ENCODE peak calls at places on chromosomes 5 and 9, in six cellular contexts. One of them, this sample, is unnamed.

GRCh38 chr9:752201-752600 is 89.3 kb upstream of the DMRT1 start:
- DNase-seq in neuronal stem cell: no peak
- DNase-seq in psoas muscle: no peak
- DNase-seq in A673: peak
- DNase-seq in IMR-90: peak
- DNase-seq in mesenchymal stem cell: peak
- DNase-seq in this sample: peak

GRCh38 chr9:109797006-109797405 is 17.0 kb downstream of the PALM2AKAP2 start:
- DNase-seq in neuronal stem cell: no peak
- DNase-seq in psoas muscle: no peak
- DNase-seq in A673: no peak
- DNase-seq in IMR-90: no peak
- DNase-seq in mesenchymal stem cell: no peak
- DNase-seq in this sample: no peak

GRCh38 chr9:123225995-123226394 is 42.4 kb downstream of the STRBP start:
- DNase-seq in neuronal stem cell: no peak
- DNase-seq in psoas muscle: no peak
- DNase-seq in A673: no peak
- DNase-seq in IMR-90: peak
- DNase-seq in mesenchymal stem cell: no peak
- DNase-seq in this sample: no peak

GRCh38 chr9:107016383-107016782 is 153.4 kb downstream of the ZNF462 start:
- DNase-seq in neuronal stem cell: no peak
- DNase-seq in psoas muscle: no peak
- DNase-seq in A673: no peak
- DNase-seq in IMR-90: no peak
- DNase-seq in mesenchymal stem cell: no peak
- DNase-seq in this sample: no peak

GRCh38 chr5:164998590-164998989 is 1493.2 kb downstream of the MAT2B start:
- DNase-seq in neuronal stem cell: no peak
- DNase-seq in psoas muscle: no peak
- DNase-seq in A673: no peak
- DNase-seq in IMR-90: no peak
- DNase-seq in mesenchymal stem cell: no peak
- DNase-seq in this sample: no peak

GRCh38 chr5:103111458-103111857 is 8.5 kb downstream of the GIN1 start:
- DNase-seq in neuronal stem cell: no peak
- DNase-seq in psoas muscle: no peak
- DNase-seq in A673: no peak
- DNase-seq in IMR-90: no peak
- DNase-seq in mesenchymal stem cell: no peak
- DNase-seq in this sample: no peak

GRCh38 chr9:2085719-2086515 is 70.8 kb downstream of the SMARCA2 start:
- DNase-seq in neuronal stem cell: no peak
- DNase-seq in psoas muscle: no peak
- DNase-seq in A673: no peak
- DNase-seq in IMR-90: peak
- DNase-seq in mesenchymal stem cell: no peak
- DNase-seq in this sample: no peak

GRCh38 chr5:173530547-173530946 is 85.9 kb downstream of the BOD1 start:
- DNase-seq in neuronal stem cell: no peak
- DNase-seq in psoas muscle: no peak
- DNase-seq in A673: peak
- DNase-seq in IMR-90: no peak
- DNase-seq in mesenchymal stem cell: no peak
- DNase-seq in this sample: peak

GRCh38 chr9:87386490-87386889 is 111.2 kb upstream of the DAPK1 start:
- DNase-seq in neuronal stem cell: no peak
- DNase-seq in psoas muscle: no peak
- DNase-seq in A673: no peak
- DNase-seq in IMR-90: no peak
- DNase-seq in mesenchymal stem cell: no peak
- DNase-seq in this sample: no peak

GRCh38 chr9:16182784-16183183 is 629.9 kb downstream of the CCDC171 start:
- DNase-seq in neuronal stem cell: no peak
- DNase-seq in psoas muscle: no peak
- DNase-seq in A673: no peak
- DNase-seq in IMR-90: no peak
- DNase-seq in mesenchymal stem cell: no peak
- DNase-seq in this sample: no peak

GRCh38 chr5:125700380-125700856 is 722.8 kb upstream of the GRAMD2B start:
- DNase-seq in neuronal stem cell: no peak
- DNase-seq in psoas muscle: no peak
- DNase-seq in A673: no peak
- DNase-seq in IMR-90: no peak
- DNase-seq in mesenchymal stem cell: peak
- DNase-seq in this sample: no peak

GRCh38 chr5:37005946-37006540 is 129.5 kb downstream of the NIPBL start:
- DNase-seq in neuronal stem cell: no peak
- DNase-seq in psoas muscle: no peak
- DNase-seq in A673: peak
- DNase-seq in IMR-90: peak
- DNase-seq in mesenchymal stem cell: peak
- DNase-seq in this sample: no peak

GRCh38 chr9:84874583-84874982 is 205.1 kb downstream of the NTRK2 start:
- DNase-seq in neuronal stem cell: no peak
- DNase-seq in psoas muscle: no peak
- DNase-seq in A673: no peak
- DNase-seq in IMR-90: no peak
- DNase-seq in mesenchymal stem cell: peak
- DNase-seq in this sample: no peak

GRCh38 chr9:111909444-111909843 is 12.8 kb downstream of the UGCG start:
- DNase-seq in neuronal stem cell: no peak
- DNase-seq in psoas muscle: no peak
- DNase-seq in A673: no peak
- DNase-seq in IMR-90: no peak
- DNase-seq in mesenchymal stem cell: no peak
- DNase-seq in this sample: no peak

GRCh38 chr9:136244116-136244775 is 1.4 kb downstream of the QSOX2 start:
- DNase-seq in neuronal stem cell: no peak
- DNase-seq in psoas muscle: no peak
- DNase-seq in A673: no peak
- DNase-seq in IMR-90: no peak
- DNase-seq in mesenchymal stem cell: no peak
- DNase-seq in this sample: peak

GRCh38 chr5:164204338-164204946 is 699.0 kb downstream of the MAT2B start:
- DNase-seq in neuronal stem cell: no peak
- DNase-seq in psoas muscle: no peak
- DNase-seq in A673: no peak
- DNase-seq in IMR-90: peak
- DNase-seq in mesenchymal stem cell: no peak
- DNase-seq in this sample: peak

GRCh38 chr5:87020099-87020934 is 247.4 kb upstream of the RASA1 start:
- DNase-seq in neuronal stem cell: peak
- DNase-seq in psoas muscle: no peak
- DNase-seq in A673: peak
- DNase-seq in IMR-90: peak
- DNase-seq in mesenchymal stem cell: peak
- DNase-seq in this sample: peak

GRCh38 chr9:90802534-90802933 is 915 bp downstream of the SYK start:
- DNase-seq in neuronal stem cell: no peak
- DNase-seq in psoas muscle: no peak
- DNase-seq in A673: no peak
- DNase-seq in IMR-90: no peak
- DNase-seq in mesenchymal stem cell: peak
- DNase-seq in this sample: no peak

GRCh38 chr5:54309237-54309636 is 1.1 kb downstream of the ARL15 start:
- DNase-seq in neuronal stem cell: no peak
- DNase-seq in psoas muscle: no peak
- DNase-seq in A673: peak
- DNase-seq in IMR-90: peak
- DNase-seq in mesenchymal stem cell: peak
- DNase-seq in this sample: no peak

GRCh38 chr9:106111039-106111740 is 416.8 kb downstream of the TMEM38B start:
- DNase-seq in neuronal stem cell: no peak
- DNase-seq in psoas muscle: no peak
- DNase-seq in A673: no peak
- DNase-seq in IMR-90: no peak
- DNase-seq in mesenchymal stem cell: no peak
- DNase-seq in this sample: no peak

GRCh38 chr5:136198453-136198852 is 5.5 kb upstream of the SMIM32 start:
- DNase-seq in neuronal stem cell: no peak
- DNase-seq in psoas muscle: no peak
- DNase-seq in A673: no peak
- DNase-seq in IMR-90: no peak
- DNase-seq in mesenchymal stem cell: no peak
- DNase-seq in this sample: no peak

GRCh38 chr5:45512521-45512920 is 183.7 kb downstream of the HCN1 start:
- DNase-seq in neuronal stem cell: no peak
- DNase-seq in psoas muscle: no peak
- DNase-seq in A673: no peak
- DNase-seq in IMR-90: no peak
- DNase-seq in mesenchymal stem cell: no peak
- DNase-seq in this sample: no peak

GRCh38 chr5:102561894-102562760 is 63.3 kb upstream of the SLCO6A1 start:
- DNase-seq in neuronal stem cell: peak
- DNase-seq in psoas muscle: no peak
- DNase-seq in A673: peak
- DNase-seq in IMR-90: peak
- DNase-seq in mesenchymal stem cell: peak
- DNase-seq in this sample: peak

GRCh38 chr5:157956271-157956885 is 97.4 kb upstream of the CLINT1 start:
- DNase-seq in neuronal stem cell: no peak
- DNase-seq in psoas muscle: no peak
- DNase-seq in A673: no peak
- DNase-seq in IMR-90: no peak
- DNase-seq in mesenchymal stem cell: peak
- DNase-seq in this sample: no peak

DNA sequence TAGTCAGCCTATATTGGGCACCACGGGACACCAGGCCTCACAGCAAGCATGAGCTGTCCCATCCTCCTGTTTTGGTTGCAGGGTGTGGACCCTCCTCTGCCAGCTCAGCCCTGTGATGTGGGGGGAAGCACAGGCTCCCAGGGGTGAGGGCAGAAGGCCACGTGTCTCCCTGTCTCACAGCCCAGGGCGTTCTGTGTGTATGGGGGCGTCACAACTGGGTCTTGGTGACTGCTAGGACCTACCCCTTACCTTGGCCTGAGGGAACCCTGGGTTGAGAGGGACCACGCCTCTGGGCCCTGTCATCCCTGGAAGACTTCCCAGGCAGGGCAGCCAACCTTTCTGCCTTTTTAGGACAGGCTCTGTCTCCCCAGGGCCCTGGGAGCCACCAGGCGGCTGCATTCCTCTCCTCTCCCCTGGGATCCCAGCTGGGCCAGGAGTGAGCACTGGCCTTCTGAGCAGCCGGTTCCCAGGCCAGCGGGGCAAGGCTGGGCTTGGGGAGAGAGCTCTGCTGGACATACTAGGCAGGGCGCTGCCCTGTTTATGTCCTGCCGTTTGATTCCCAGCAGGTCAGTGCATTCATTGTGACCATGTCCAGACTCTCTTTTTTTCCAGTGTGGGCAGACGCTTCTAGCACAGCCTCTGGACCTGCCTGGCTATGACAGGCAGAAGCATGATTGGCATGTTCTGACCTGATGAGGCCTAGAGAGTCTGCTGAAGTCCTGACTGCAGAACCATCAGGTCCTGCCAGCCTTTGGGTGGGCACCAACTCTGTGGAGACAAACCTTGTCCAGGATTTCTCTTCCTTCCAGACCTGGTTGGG is 97.5 kb downstream of the DAB2IP start:
- DNase-seq in neuronal stem cell: no peak
- DNase-seq in psoas muscle: peak
- DNase-seq in A673: no peak
- DNase-seq in IMR-90: no peak
- DNase-seq in mesenchymal stem cell: no peak
- DNase-seq in this sample: peak
- H3K27ac ChIP-seq in neuronal stem cell: no peak
- H3K27ac ChIP-seq in psoas muscle: peak
- H3K27ac ChIP-seq in A673: no peak
- H3K27ac ChIP-seq in IMR-90: no peak
- H3K27ac ChIP-seq in mesenchymal stem cell: no peak
- H3K27ac ChIP-seq in this sample: peak

DNA sequence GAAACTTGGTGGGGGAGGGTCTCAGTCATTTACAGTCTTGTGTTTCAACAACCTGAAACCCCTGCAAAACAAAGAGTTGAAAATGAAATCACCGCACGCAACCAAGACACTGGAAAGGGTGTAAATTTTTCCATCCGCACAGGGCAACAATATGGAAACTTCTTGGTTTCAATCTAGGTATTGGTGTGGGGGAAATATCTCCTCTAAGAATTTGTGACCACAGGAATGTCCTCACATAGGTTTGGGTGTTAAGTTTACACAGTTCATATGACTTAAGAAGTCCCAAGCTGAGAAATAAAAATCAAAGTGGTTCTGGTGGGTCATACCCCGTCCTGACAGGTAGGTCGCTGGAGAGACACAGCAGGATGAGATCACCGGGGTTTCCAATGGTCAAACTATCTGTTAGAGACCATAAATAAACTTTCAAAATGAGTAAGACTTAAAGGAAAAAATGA is 51.9 kb upstream of the PIP5K1B start:
- DNase-seq in neuronal stem cell: no peak
- DNase-seq in psoas muscle: no peak
- DNase-seq in A673: no peak
- DNase-seq in IMR-90: no peak
- DNase-seq in mesenchymal stem cell: no peak
- DNase-seq in this sample: no peak
- H3K27ac ChIP-seq in neuronal stem cell: no peak
- H3K27ac ChIP-seq in psoas muscle: no peak
- H3K27ac ChIP-seq in A673: no peak
- H3K27ac ChIP-seq in IMR-90: no peak
- H3K27ac ChIP-seq in mesenchymal stem cell: no peak
- H3K27ac ChIP-seq in this sample: no peak

GRCh38 chr5:16169550-16169949 is 10.0 kb downstream of the MARCHF11 start:
- DNase-seq in neuronal stem cell: no peak
- DNase-seq in psoas muscle: no peak
- DNase-seq in A673: no peak
- DNase-seq in IMR-90: no peak
- DNase-seq in mesenchymal stem cell: no peak
- DNase-seq in this sample: no peak
- H3K27ac ChIP-seq in neuronal stem cell: no peak
- H3K27ac ChIP-seq in psoas muscle: no peak
- H3K27ac ChIP-seq in A673: no peak
- H3K27ac ChIP-seq in IMR-90: no peak
- H3K27ac ChIP-seq in mesenchymal stem cell: no peak
- H3K27ac ChIP-seq in this sample: no peak

GRCh38 chr9:127034691-127035090 is 87.7 kb downstream of the ANGPTL2 start:
- DNase-seq in neuronal stem cell: no peak
- DNase-seq in psoas muscle: no peak
- DNase-seq in A673: no peak
- DNase-seq in IMR-90: no peak
- DNase-seq in mesenchymal stem cell: no peak
- DNase-seq in this sample: no peak
- H3K27ac ChIP-seq in neuronal stem cell: no peak
- H3K27ac ChIP-seq in psoas muscle: peak
- H3K27ac ChIP-seq in A673: no peak
- H3K27ac ChIP-seq in IMR-90: no peak
- H3K27ac ChIP-seq in mesenchymal stem cell: no peak
- H3K27ac ChIP-seq in this sample: peak

GRCh38 chr5:40071870-40072269 is 607.8 kb upstream of the PTGER4 start:
- DNase-seq in neuronal stem cell: no peak
- DNase-seq in psoas muscle: no peak
- DNase-seq in A673: peak
- DNase-seq in IMR-90: peak
- DNase-seq in mesenchymal stem cell: no peak
- DNase-seq in this sample: peak
- H3K27ac ChIP-seq in neuronal stem cell: no peak
- H3K27ac ChIP-seq in psoas muscle: no peak
- H3K27ac ChIP-seq in A673: no peak
- H3K27ac ChIP-seq in IMR-90: no peak
- H3K27ac ChIP-seq in mesenchymal stem cell: peak
- H3K27ac ChIP-seq in this sample: no peak

This sample was measured in osteoblast.